ENCODE peak calls at places on chromosome X, in five cellular contexts. One of them, this sample, is unnamed.

GRCh38 chrX:2299871-2300270 is 200.9 kb downstream of the DHRSX start:
- DNase-seq in SK-N-SH: no peak
- DNase-seq in K562: no peak
- DNase-seq in HepG2: no peak
- DNase-seq in GM12878: no peak
- DNase-seq in this sample: no peak

GRCh38 chrX:93673869-93674271 is at the start of gene FAM133A:
- DNase-seq in SK-N-SH: peak; percentile 28
- DNase-seq in K562: no peak
- DNase-seq in HepG2: no peak
- DNase-seq in GM12878: no peak
- DNase-seq in this sample: peak; percentile 10

GRCh38 chrX:109974906-109975655 is 27.8 kb upstream of the TMEM164 start:
- DNase-seq in SK-N-SH: no peak
- DNase-seq in K562: no peak
- DNase-seq in HepG2: no peak
- DNase-seq in GM12878: no peak
- DNase-seq in this sample: no peak

GRCh38 chrX:95145848-95146540 is 1472.0 kb downstream of the FAM133A start:
- DNase-seq in SK-N-SH: no peak
- DNase-seq in K562: no peak
- DNase-seq in HepG2: no peak
- DNase-seq in GM12878: no peak
- DNase-seq in this sample: no peak

GRCh38 chrX:96693407-96693806 is 8.8 kb downstream of the DIAPH2 start:
- DNase-seq in SK-N-SH: no peak
- DNase-seq in K562: no peak
- DNase-seq in HepG2: no peak
- DNase-seq in GM12878: no peak
- DNase-seq in this sample: no peak

GRCh38 chrX:41491267-41492004 is 44.3 kb downstream of the NYX start:
- DNase-seq in SK-N-SH: no peak
- DNase-seq in K562: no peak
- DNase-seq in HepG2: no peak
- DNase-seq in GM12878: no peak
- DNase-seq in this sample: no peak

GRCh38 chrX:109600114-109600710 is 24.8 kb downstream of the KCNE5 start:
- DNase-seq in SK-N-SH: peak; percentile 10
- DNase-seq in K562: no peak
- DNase-seq in HepG2: no peak
- DNase-seq in GM12878: no peak
- DNase-seq in this sample: no peak

GRCh38 chrX:139246295-139246694 is 284.2 kb upstream of the F9 start:
- DNase-seq in SK-N-SH: no peak
- DNase-seq in K562: no peak
- DNase-seq in HepG2: no peak
- DNase-seq in GM12878: no peak
- DNase-seq in this sample: no peak

GRCh38 chrX:69300323-69300722 is 135.1 kb upstream of the PJA1 start:
- DNase-seq in SK-N-SH: no peak
- DNase-seq in K562: no peak
- DNase-seq in HepG2: no peak
- DNase-seq in GM12878: no peak
- DNase-seq in this sample: no peak

GRCh38 chrX:69299271-69299670 is 134.0 kb upstream of the PJA1 start:
- DNase-seq in SK-N-SH: no peak
- DNase-seq in K562: no peak
- DNase-seq in HepG2: no peak
- DNase-seq in GM12878: no peak
- DNase-seq in this sample: no peak

GRCh38 chrX:69297521-69297920 is 132.3 kb upstream of the PJA1 start:
- DNase-seq in SK-N-SH: no peak
- DNase-seq in K562: no peak
- DNase-seq in HepG2: no peak
- DNase-seq in GM12878: no peak
- DNase-seq in this sample: no peak

GRCh38 chrX:69293776-69294601 is 128.7 kb upstream of the PJA1 start:
- DNase-seq in SK-N-SH: no peak
- DNase-seq in K562: no peak
- DNase-seq in HepG2: no peak
- DNase-seq in GM12878: no peak
- DNase-seq in this sample: no peak

DNA sequence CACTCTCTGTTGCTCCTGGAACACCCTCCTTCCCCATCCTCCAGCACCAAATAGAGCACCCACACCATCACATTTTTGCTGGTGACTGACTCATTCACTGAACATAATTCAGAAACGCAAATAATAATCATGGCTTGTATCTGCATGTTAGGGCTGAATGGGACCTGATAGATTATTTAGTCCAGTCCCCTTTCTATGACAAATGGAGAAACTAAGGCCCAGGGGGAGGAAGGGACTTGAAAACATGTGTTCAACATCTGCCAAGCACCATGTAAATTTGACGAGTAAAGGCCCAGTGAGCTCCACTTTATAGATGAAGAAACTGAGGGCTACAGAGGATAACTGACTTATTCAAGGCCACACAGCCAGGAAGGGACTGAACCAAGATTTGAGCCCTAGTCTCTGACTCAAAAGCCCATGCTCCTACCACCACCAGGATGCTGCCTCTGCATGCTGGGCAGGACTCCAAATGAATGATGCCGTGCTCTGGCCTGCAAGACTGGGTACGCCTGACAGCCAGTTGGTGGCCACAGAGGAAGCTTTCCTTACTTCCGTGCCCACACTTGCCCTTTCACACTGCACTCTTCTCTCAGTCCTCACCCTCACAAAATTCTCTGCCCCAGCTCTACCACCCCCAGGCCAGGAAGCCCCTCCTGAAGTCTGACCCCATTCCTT is 133.3 kb upstream of the PJA1 start:
- DNase-seq in SK-N-SH: no peak
- DNase-seq in K562: no peak
- DNase-seq in HepG2: no peak
- DNase-seq in GM12878: no peak
- DNase-seq in this sample: no peak
- TF ChIP-seq FOXM1 in SK-N-SH: no peak
- TF ChIP-seq FOXM1 in K562: no peak
- TF ChIP-seq FOXM1 in HepG2: no peak
- TF ChIP-seq FOXM1 in GM12878: no peak
- TF ChIP-seq FOXM1 in this sample: no peak

GRCh38 chrX:87636533-87636932 is 118.9 kb downstream of the KLHL4 start:
- DNase-seq in SK-N-SH: no peak
- DNase-seq in K562: no peak
- DNase-seq in HepG2: no peak
- DNase-seq in GM12878: no peak
- DNase-seq in this sample: no peak

DNA sequence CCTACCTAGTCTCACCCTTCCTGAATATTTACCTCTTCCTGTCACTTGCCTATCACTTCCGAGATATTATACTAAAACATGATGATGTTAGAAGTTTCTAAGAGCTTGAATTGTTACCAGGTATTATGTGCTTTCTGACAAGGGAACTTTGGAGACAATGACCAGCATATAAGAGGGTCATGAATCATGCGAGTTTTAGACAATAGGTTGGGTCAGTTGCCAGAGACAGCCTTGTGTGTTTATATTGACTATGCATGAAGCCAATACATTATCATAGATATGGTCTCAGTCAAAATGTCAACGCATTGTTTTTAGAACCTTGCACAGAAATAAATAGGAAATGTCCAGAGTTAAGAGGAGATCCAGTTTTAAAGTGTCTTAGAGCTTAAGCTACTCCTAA is 116.8 kb downstream of the KLHL4 start:
- DNase-seq in SK-N-SH: no peak
- DNase-seq in K562: no peak
- DNase-seq in HepG2: no peak
- DNase-seq in GM12878: no peak
- DNase-seq in this sample: no peak
- TF ChIP-seq FOXM1 in SK-N-SH: no peak
- TF ChIP-seq FOXM1 in K562: no peak
- TF ChIP-seq FOXM1 in HepG2: no peak
- TF ChIP-seq FOXM1 in GM12878: no peak
- TF ChIP-seq FOXM1 in this sample: no peak

DNA sequence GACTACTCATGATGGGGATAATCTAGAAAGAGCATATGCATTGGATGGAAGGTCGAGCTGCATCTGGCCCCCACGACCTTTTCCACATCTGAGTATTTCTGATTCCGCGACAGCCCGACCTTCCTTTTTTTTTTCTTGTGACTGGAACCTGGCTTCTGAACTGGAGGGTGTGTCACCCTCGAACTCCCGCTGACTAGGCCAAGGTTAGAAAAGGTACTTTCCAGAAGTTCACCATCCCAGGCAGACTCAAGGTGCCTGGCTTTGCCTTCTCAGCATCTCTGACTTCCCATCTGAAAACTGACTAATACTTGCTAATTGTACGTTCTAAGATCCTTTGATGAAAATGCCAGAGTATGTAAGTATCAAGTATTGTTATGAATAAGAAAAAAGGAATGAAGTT is 49.3 kb upstream of the CD40LG start:
- DNase-seq in SK-N-SH: no peak
- DNase-seq in K562: no peak
- DNase-seq in HepG2: no peak
- DNase-seq in GM12878: no peak
- DNase-seq in this sample: no peak
- TF ChIP-seq FOXM1 in SK-N-SH: no peak
- TF ChIP-seq FOXM1 in K562: no peak
- TF ChIP-seq FOXM1 in HepG2: no peak
- TF ChIP-seq FOXM1 in GM12878: no peak
- TF ChIP-seq FOXM1 in this sample: no peak

GRCh38 chrX:18288716-18289115 is 65.8 kb downstream of the SCML2 start:
- DNase-seq in SK-N-SH: no peak
- DNase-seq in K562: no peak
- DNase-seq in HepG2: no peak
- DNase-seq in GM12878: no peak
- DNase-seq in this sample: no peak

GRCh38 chrX:18286322-18286831 is 65.7 kb upstream of the BEND2 start:
- DNase-seq in SK-N-SH: no peak
- DNase-seq in K562: no peak
- DNase-seq in HepG2: no peak
- DNase-seq in GM12878: no peak
- DNase-seq in this sample: no peak

GRCh38 chrX:18290200-18290599 is 64.3 kb downstream of the SCML2 start:
- DNase-seq in SK-N-SH: no peak
- DNase-seq in K562: no peak
- DNase-seq in HepG2: no peak
- DNase-seq in GM12878: no peak
- DNase-seq in this sample: peak; percentile 21

GRCh38 chrX:18294893-18295292 is 59.6 kb downstream of the SCML2 start:
- DNase-seq in SK-N-SH: no peak
- DNase-seq in K562: no peak
- DNase-seq in HepG2: no peak
- DNase-seq in GM12878: no peak
- DNase-seq in this sample: no peak

DNA sequence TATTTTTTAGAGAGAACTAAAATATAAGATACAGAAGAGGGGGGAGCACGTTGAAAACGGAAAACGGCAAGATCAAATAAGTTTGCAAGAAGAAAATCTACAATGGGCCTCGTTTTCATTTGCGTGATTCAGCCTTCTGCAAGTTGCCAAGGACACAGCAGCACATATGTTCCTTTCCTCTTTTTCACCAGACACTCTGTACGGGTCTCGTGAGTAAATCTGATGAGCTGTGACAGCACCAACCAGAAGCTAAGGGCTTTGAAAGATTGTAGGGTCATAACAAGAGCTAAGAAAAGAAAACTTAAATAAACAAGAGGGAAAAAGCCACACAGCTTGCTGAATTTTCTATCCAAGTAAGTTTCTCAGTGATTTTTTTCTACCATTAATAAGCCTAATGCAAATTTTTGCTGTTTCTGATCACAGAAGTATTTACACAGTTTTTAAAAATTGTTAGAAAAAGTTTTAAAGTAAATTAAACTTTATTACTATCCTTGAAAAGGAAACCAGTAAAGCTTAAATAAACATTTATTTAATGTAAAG is 63.4 kb downstream of the SCML2 start:
- DNase-seq in SK-N-SH: no peak
- DNase-seq in K562: no peak
- DNase-seq in HepG2: no peak
- DNase-seq in GM12878: no peak
- DNase-seq in this sample: no peak
- TF ChIP-seq FOXM1 in SK-N-SH: no peak
- TF ChIP-seq FOXM1 in K562: no peak
- TF ChIP-seq FOXM1 in HepG2: no peak
- TF ChIP-seq FOXM1 in GM12878: no peak
- TF ChIP-seq FOXM1 in this sample: no peak

GRCh38 chrX:132908891-132909290 is 49.5 kb downstream of the HS6ST2 start:
- DNase-seq in SK-N-SH: peak; percentile 31
- DNase-seq in K562: no peak
- DNase-seq in HepG2: no peak
- DNase-seq in GM12878: no peak
- DNase-seq in this sample: peak; percentile 12

DNA sequence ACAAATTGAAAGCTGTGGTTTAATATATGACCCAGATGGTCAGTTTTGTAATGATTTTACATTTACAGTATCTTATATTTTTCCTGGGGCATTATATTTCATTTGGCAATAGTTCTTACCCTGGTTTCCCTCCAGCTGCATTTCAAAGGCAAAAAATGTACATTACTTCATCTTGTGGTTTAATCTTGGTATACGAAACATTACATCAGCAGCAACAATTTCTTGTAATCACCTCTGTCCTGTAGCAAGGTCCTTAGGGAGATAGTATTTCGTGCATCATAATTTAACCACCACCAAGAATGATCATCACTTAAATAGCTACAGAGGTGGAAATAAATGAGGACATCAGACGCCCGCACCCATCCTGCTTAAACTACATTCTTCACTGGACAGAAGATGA is 48.8 kb downstream of the HS6ST2 start:
- DNase-seq in SK-N-SH: no peak
- DNase-seq in K562: no peak
- DNase-seq in HepG2: no peak
- DNase-seq in GM12878: no peak
- DNase-seq in this sample: no peak
- TF ChIP-seq FOXM1 in SK-N-SH: no peak
- TF ChIP-seq FOXM1 in K562: no peak
- TF ChIP-seq FOXM1 in HepG2: no peak
- TF ChIP-seq FOXM1 in GM12878: no peak
- TF ChIP-seq FOXM1 in this sample: no peak